ENCODE peak calls at places on chromosomes 13 and 19, in four cellular contexts. S, I, Q and P are unnamed samples.

GRCh38 chr13:47632311-47632710 is 368.8 kb downstream of the SUCLA2 start:
- DNase-seq in S (no peak), I (no peak), Q (no peak), P (no peak)

GRCh38 chr13:103188688-103189326 is 122.6 kb upstream of the SLC10A2 start:
- DNase-seq in S (no peak), I (peak), Q (no peak), P (no peak)

GRCh38 chr19:41951686-41952172 is 7.4 kb downstream of the RABAC1 start:
- DNase-seq in S (peak), I (peak), Q (peak), P (peak)

GRCh38 chr13:23867027-23867491 is 22.1 kb downstream of the MIPEP start:
- DNase-seq in S (no peak), I (no peak), Q (no peak), P (no peak)

GRCh38 chr13:36999054-36999927 is at the start of gene ALG5:
- DNase-seq in S (peak), I (peak), Q (peak), P (peak)

GRCh38 chr19:41994521-41994971 is 516 bp upstream of the ATP1A3 start:
- DNase-seq in S (no peak), I (no peak), Q (no peak), P (no peak)

GRCh38 chr13:25329706-25330105 is 28.3 kb downstream of the NUP58 start:
- DNase-seq in S (no peak), I (peak), Q (no peak), P (no peak)

GRCh38 chr13:76425930-76426329 is 460.3 kb downstream of the KCTD12 start:
- DNase-seq in S (no peak), I (peak), Q (no peak), P (no peak)

GRCh38 chr13:40384976-40385857 is 281.2 kb downstream of the FOXO1 start:
- DNase-seq in S (no peak), I (no peak), Q (no peak), P (no peak)

GRCh38 chr13:48567521-48568331 is 34.8 kb upstream of the RCBTB2 start:
- DNase-seq in S (no peak), I (peak), Q (no peak), P (no peak)

GRCh38 chr13:43942301-43942700 is 62.6 kb downstream of the LACC1 start:
- DNase-seq in S (no peak), I (no peak), Q (no peak), P (no peak)

GRCh38 chr13:91270031-91270430 is 77.5 kb upstream of the MIR17HG start:
- DNase-seq in S (no peak), I (no peak), Q (no peak), P (no peak)

GRCh38 chr19:58033741-58034475 is at the start of gene ZSCAN1:
- DNase-seq in S (no peak), I (peak), Q (peak), P (peak)

GRCh38 chr19:47106819-47107200 is 6.8 kb downstream of the ZC3H4 start:
- DNase-seq in S (no peak), I (peak), Q (no peak), P (no peak)

GRCh38 chr19:8610041-8610927 is at the start of gene ADAMTS10:
- DNase-seq in S (no peak), I (no peak), Q (no peak), P (peak)

GRCh38 chr19:35048911-35049411 is 7.4 kb downstream of the HPN start:
- DNase-seq in S (peak), I (no peak), Q (no peak), P (no peak)

GRCh38 chr13:44698076-44698475 is 121.9 kb upstream of the TSC22D1 start:
- DNase-seq in S (no peak), I (no peak), Q (no peak), P (no peak)

GRCh38 chr13:63643543-63643942 is 2227.9 kb upstream of the PCDH20 start:
- DNase-seq in S (no peak), I (no peak), Q (no peak), P (no peak)

GRCh38 chr19:29573486-29573885 is 32.6 kb upstream of the POP4 start:
- DNase-seq in S (no peak), I (no peak), Q (peak), P (no peak)

GRCh38 chr19:41895745-41896580 is 13.0 kb downstream of the ARHGEF1 start:
- DNase-seq in S (no peak), I (no peak), Q (no peak), P (no peak)

GRCh38 chr13:44120814-44121505 is 241.3 kb downstream of the LACC1 start:
- DNase-seq in S (no peak), I (no peak), Q (no peak), P (no peak)

GRCh38 chr19:2540646-2541454 is 64.9 kb downstream of the GADD45B start:
- DNase-seq in S (no peak), I (peak), Q (peak), P (peak)

GRCh38 chr19:53991224-53992113 is at the start of gene CACNG6:
- DNase-seq in S (no peak), I (no peak), Q (no peak), P (no peak)

GRCh38 chr13:27973956-27974662 is 5.0 kb upstream of the CDX2 start:
- DNase-seq in S (no peak), I (no peak), Q (no peak), P (no peak)

GRCh38 chr19:19120308-19121156 is 17.7 kb downstream of the TMEM161A start:
- DNase-seq in S (no peak), I (no peak), Q (no peak), P (no peak)

GRCh38 chr13:31208554-31209122 is 8.9 kb downstream of the B3GLCT start:
- DNase-seq in S (no peak), I (no peak), Q (no peak), P (no peak)

GRCh38 chr19:37087110-37087509 is 8.9 kb downstream of the ZNF420 start:
- DNase-seq in S (no peak), I (no peak), Q (no peak), P (no peak)

GRCh38 chr13:31909889-31910551 is 121.6 kb upstream of the FRY start:
- DNase-seq in S (no peak), I (peak), Q (no peak), P (no peak)

GRCh38 chr13:27569405-27569804 is 50.9 kb downstream of the LNX2 start:
- DNase-seq in S (no peak), I (no peak), Q (no peak), P (no peak)

GRCh38 chr13:48782429-48782840 is 128.7 kb downstream of the CYSLTR2 start:
- DNase-seq in S (no peak), I (no peak), Q (no peak), P (no peak)

GRCh38 chr19:51024924-51025323 is 1.5 kb downstream of the KLK11 start:
- DNase-seq in S (peak), I (no peak), Q (no peak), P (no peak)

GRCh38 chr13:65555973-65556372 is 1674.2 kb downstream of the PCDH9 start:
- DNase-seq in S (peak), I (no peak), Q (no peak), P (no peak)

GRCh38 chr19:3844596-3844995 is 24.2 kb downstream of the ZFR2 start:
- DNase-seq in S (no peak), I (peak), Q (no peak), P (no peak)

GRCh38 chr13:99140831-99141230 is 59.8 kb upstream of the UBAC2 start:
- DNase-seq in S (no peak), I (no peak), Q (no peak), P (no peak)

GRCh38 chr13:66657165-66657895 is 572.8 kb downstream of the PCDH9 start:
- DNase-seq in S (peak), I (peak), Q (no peak), P (no peak)

GRCh38 chr13:34772881-34773280 is 169.2 kb upstream of the NBEA start:
- DNase-seq in S (peak), I (no peak), Q (no peak), P (no peak)

GRCh38 chr19:6233827-6234511 is 45.8 kb downstream of the MLLT1 start:
- DNase-seq in S (no peak), I (no peak), Q (no peak), P (peak)

GRCh38 chr13:26412961-26413716 is 144.3 kb upstream of the WASF3 start:
- DNase-seq in S (no peak), I (no peak), Q (no peak), P (no peak)

GRCh38 chr19:10206226-10206873 is 11.6 kb upstream of the DNMT1 start:
- DNase-seq in S (no peak), I (no peak), Q (no peak), P (no peak)